ENCODE peak calls at places on chromosomes 1 and 21, in five cellular contexts. W is OCI-LY7, L is GM23338, P is ascending aorta, Z is RWPE1. F is an unnamed sample.

GRCh38 chr1:187275346-187275745 is 446.6 kb downstream of the PLA2G4A start:
- DNase-seq in W (no peak), Z (no peak), P (no peak), L (no peak), F (no peak)

GRCh38 chr1:209937996-209938959 is at the start of gene SYT14:
- DNase-seq in W (no peak), Z (peak), L (peak), P (no peak), F (no peak)

GRCh38 chr1:213675043-213675442 is 312.7 kb upstream of the PROX1 start:
- DNase-seq in Z (no peak), P (no peak), L (no peak), W (no peak), F (no peak)

GRCh38 chr1:212699104-212699838 is 369 bp downstream of the BATF3 start:
- DNase-seq in P (no peak), Z (peak), L (peak), W (peak), F (peak)

GRCh38 chr1:2448098-2448445 is 28.0 kb upstream of the PLCH2 start:
- DNase-seq in L (no peak), W (no peak), Z (no peak), P (no peak), F (no peak)

GRCh38 chr1:153629971-153630370 is 1.7 kb downstream of the S100A1 start:
- DNase-seq in W (no peak), Z (no peak), P (no peak), L (no peak), F (no peak)

GRCh38 chr1:172663726-172664125 is 4.8 kb downstream of the FASLG start:
- DNase-seq in P (no peak), Z (peak), W (no peak), L (no peak), F (no peak)

GRCh38 chr1:236868625-236869467 is 73.8 kb downstream of the MTR start:
- DNase-seq in P (no peak), W (peak), L (peak), Z (peak), F (peak)

GRCh38 chr21:41611966-41612606 is 104.1 kb upstream of the TMPRSS2 start:
- DNase-seq in L (peak), Z (peak), W (peak), P (no peak), F (peak)

GRCh38 chr1:100456880-100457279 is 81.1 kb upstream of the GPR88 start:
- DNase-seq in Z (no peak), W (no peak), P (no peak), L (no peak), F (no peak)

GRCh38 chr1:100458925-100459814 is 78.8 kb upstream of the GPR88 start:
- DNase-seq in P (no peak), W (peak), Z (peak), L (peak), F (peak)

GRCh38 chr1:100452641-100453040 is 85.3 kb upstream of the GPR88 start:
- DNase-seq in W (no peak), L (no peak), Z (no peak), P (no peak), F (no peak)

GRCh38 chr1:100457683-100458082 is 80.3 kb upstream of the GPR88 start:
- DNase-seq in P (no peak), W (no peak), Z (no peak), L (no peak), F (no peak)

DNA sequence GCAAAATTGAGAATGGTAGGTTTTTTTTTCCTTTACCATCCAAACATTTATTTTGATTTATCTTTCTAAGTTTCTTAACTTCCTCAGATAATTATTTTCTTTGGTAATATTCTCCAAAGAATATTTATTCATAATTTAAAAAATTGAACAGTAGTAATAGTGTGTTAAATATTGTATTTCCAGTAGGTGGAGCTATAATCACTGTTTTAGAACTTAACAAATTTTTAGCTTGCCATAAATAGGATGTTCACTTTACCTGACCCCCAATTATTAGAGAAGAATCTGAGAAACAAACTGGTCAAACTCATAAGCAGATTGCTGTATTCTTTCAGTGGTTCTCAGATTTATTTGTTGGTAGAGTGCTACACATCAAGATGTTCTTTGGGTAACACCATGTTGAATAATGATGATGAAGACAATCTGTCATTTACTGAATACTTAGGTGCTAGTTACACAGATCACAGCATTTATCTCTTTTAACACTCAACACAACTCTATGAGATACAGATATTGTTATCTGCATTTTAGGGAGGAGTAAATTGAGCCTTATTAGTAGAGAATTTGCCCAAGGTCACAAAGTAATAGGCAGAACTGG is 82.4 kb upstream of the GPR88 start:
- DNase-seq in L (no peak), P (no peak), Z (peak), W (peak), F (no peak)
- TF ChIP-seq CTCF in L (no peak), P (peak), Z (peak), W (peak), F (peak)

GRCh38 chr21:32940079-32941014 is 85.4 kb upstream of the OLIG2 start:
- DNase-seq in Z (peak), P (no peak), W (peak), L (peak), F (peak)
- TF ChIP-seq CTCF in Z (peak), P (peak), W (peak), L (peak), F (peak)

GRCh38 chr21:44927587-44928461 is 7.1 kb upstream of the ITGB2 start:
- DNase-seq in Z (peak), P (no peak), L (no peak), W (peak), F (peak)
- TF ChIP-seq CTCF in Z (no peak), P (no peak), L (no peak), W (no peak), F (no peak)

DNA sequence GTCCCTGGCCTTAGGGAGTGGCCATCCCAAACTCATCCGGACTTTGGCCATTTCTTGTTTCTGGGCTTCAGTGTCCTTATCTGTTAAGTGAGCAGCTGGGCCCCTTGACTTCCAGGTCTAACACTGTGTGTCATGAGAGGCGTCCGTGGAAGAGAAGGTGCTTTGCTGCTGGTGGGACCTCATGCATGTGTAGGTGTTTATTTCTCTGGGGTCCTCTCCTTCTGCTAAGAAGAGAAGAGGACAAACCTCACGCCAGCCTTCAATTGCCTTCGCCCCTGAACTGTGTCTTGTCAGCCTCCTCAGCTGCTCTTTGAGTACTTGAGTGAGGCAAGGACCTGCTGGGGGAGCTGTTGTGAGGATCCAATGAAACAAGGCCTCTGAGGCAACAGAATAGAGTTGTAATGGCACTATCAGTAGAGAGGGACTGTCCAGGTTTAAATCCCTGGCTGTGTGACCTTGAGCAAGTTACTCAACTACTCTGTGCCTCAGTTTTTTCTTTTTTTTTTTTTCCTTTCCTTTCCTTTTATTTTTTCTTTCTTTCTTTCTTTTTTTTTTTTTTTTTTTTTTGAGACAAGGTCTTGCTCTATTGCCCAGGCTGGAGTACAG is 72.4 kb downstream of the RUNX3 start:
- DNase-seq in L (peak), P (no peak), W (peak), Z (no peak), F (no peak)
- TF ChIP-seq CTCF in L (peak), P (no peak), W (peak), Z (no peak), F (no peak)

F was measured in activated CD8-positive, alpha-beta T cell treated with anti-CD3 and anti-CD28 coated beads for 36 hours.